ENCODE peak calls at places on chromosomes 11 and 22, in six cellular contexts. One of them, this sample, is unnamed.

GRCh38 chr11:64250875-64251721 is at the start of gene PLCB3:
- DNase-seq in NCI-H1092: no peak
- DNase-seq in H54: no peak
- DNase-seq in NCI-H1436: peak
- DNase-seq in astrocyte of the spinal cord: no peak
- DNase-seq in heart left ventricle: peak
- DNase-seq in this sample: no peak

GRCh38 chr11:118056806-118057205 is 20.1 kb upstream of the TMPRSS4 start:
- DNase-seq in H54: no peak
- DNase-seq in NCI-H1092: no peak
- DNase-seq in heart left ventricle: no peak
- DNase-seq in NCI-H1436: no peak
- DNase-seq in astrocyte of the spinal cord: no peak
- DNase-seq in this sample: no peak

GRCh38 chr11:5698281-5698680 is 8.7 kb downstream of the TRIM22 start:
- DNase-seq in NCI-H1436: no peak
- DNase-seq in H54: no peak
- DNase-seq in heart left ventricle: no peak
- DNase-seq in astrocyte of the spinal cord: no peak
- DNase-seq in NCI-H1092: no peak
- DNase-seq in this sample: no peak

GRCh38 chr11:57674251-57674650 is 6.3 kb downstream of the ZDHHC5 start:
- DNase-seq in NCI-H1092: no peak
- DNase-seq in heart left ventricle: no peak
- DNase-seq in H54: no peak
- DNase-seq in astrocyte of the spinal cord: no peak
- DNase-seq in NCI-H1436: no peak
- DNase-seq in this sample: peak

GRCh38 chr22:24208012-24208749 is 26.9 kb downstream of the SUSD2 start:
- DNase-seq in NCI-H1436: no peak
- DNase-seq in NCI-H1092: no peak
- DNase-seq in astrocyte of the spinal cord: peak
- DNase-seq in H54: peak
- DNase-seq in heart left ventricle: no peak
- DNase-seq in this sample: peak

GRCh38 chr22:36478966-36479365 is 2.5 kb downstream of the TXN2 start:
- DNase-seq in NCI-H1436: no peak
- DNase-seq in heart left ventricle: no peak
- DNase-seq in H54: no peak
- DNase-seq in NCI-H1092: no peak
- DNase-seq in astrocyte of the spinal cord: no peak
- DNase-seq in this sample: no peak

GRCh38 chr11:16080688-16081388 is 275.5 kb downstream of the SOX6 start:
- DNase-seq in astrocyte of the spinal cord: no peak
- DNase-seq in H54: no peak
- DNase-seq in NCI-H1436: no peak
- DNase-seq in heart left ventricle: no peak
- DNase-seq in NCI-H1092: no peak
- DNase-seq in this sample: no peak

GRCh38 chr11:118522571-118523072 is 4.7 kb upstream of the TTC36 start:
- DNase-seq in heart left ventricle: no peak
- DNase-seq in astrocyte of the spinal cord: peak
- DNase-seq in NCI-H1436: no peak
- DNase-seq in NCI-H1092: no peak
- DNase-seq in H54: no peak
- DNase-seq in this sample: no peak

GRCh38 chr22:28909375-28909774 is 26.0 kb downstream of the ZNRF3 start:
- DNase-seq in astrocyte of the spinal cord: no peak
- DNase-seq in NCI-H1436: no peak
- DNase-seq in heart left ventricle: no peak
- DNase-seq in NCI-H1092: no peak
- DNase-seq in H54: no peak
- DNase-seq in this sample: no peak

GRCh38 chr11:32785262-32785661 is 9.2 kb downstream of the CCDC73 start:
- DNase-seq in heart left ventricle: no peak
- DNase-seq in H54: no peak
- DNase-seq in NCI-H1436: no peak
- DNase-seq in NCI-H1092: no peak
- DNase-seq in astrocyte of the spinal cord: no peak
- DNase-seq in this sample: no peak

GRCh38 chr22:21623402-21623970 is 6.3 kb downstream of the YDJC start:
- DNase-seq in astrocyte of the spinal cord: no peak
- DNase-seq in heart left ventricle: no peak
- DNase-seq in NCI-H1092: peak
- DNase-seq in NCI-H1436: no peak
- DNase-seq in H54: no peak
- DNase-seq in this sample: no peak

GRCh38 chr11:46930089-46930488 is 6.5 kb upstream of the CSTPP1 start:
- DNase-seq in NCI-H1436: no peak
- DNase-seq in H54: no peak
- DNase-seq in NCI-H1092: no peak
- DNase-seq in astrocyte of the spinal cord: peak
- DNase-seq in heart left ventricle: no peak
- DNase-seq in this sample: peak

GRCh38 chr11:67640021-67640757 is 626 bp upstream of the TBX10 start:
- DNase-seq in astrocyte of the spinal cord: peak
- DNase-seq in NCI-H1092: no peak
- DNase-seq in H54: no peak
- DNase-seq in heart left ventricle: peak
- DNase-seq in NCI-H1436: no peak
- DNase-seq in this sample: no peak

GRCh38 chr11:64321533-64321932 is 3.6 kb downstream of the PRDX5 start:
- DNase-seq in H54: no peak
- DNase-seq in astrocyte of the spinal cord: peak
- DNase-seq in NCI-H1092: no peak
- DNase-seq in NCI-H1436: no peak
- DNase-seq in heart left ventricle: no peak
- DNase-seq in this sample: no peak

GRCh38 chr22:19843857-19844422 is 10.7 kb downstream of the GNB1L start:
- DNase-seq in NCI-H1436: no peak
- DNase-seq in heart left ventricle: no peak
- DNase-seq in NCI-H1092: no peak
- DNase-seq in astrocyte of the spinal cord: no peak
- DNase-seq in H54: no peak
- DNase-seq in this sample: no peak

GRCh38 chr11:80899381-80899780 is 1458.6 kb upstream of the TENM4 start:
- DNase-seq in H54: no peak
- DNase-seq in NCI-H1436: no peak
- DNase-seq in NCI-H1092: no peak
- DNase-seq in heart left ventricle: no peak
- DNase-seq in astrocyte of the spinal cord: no peak
- DNase-seq in this sample: no peak

GRCh38 chr11:13119361-13119760 is 110.2 kb downstream of the RASSF10 start:
- DNase-seq in heart left ventricle: no peak
- DNase-seq in astrocyte of the spinal cord: no peak
- DNase-seq in H54: no peak
- DNase-seq in NCI-H1436: no peak
- DNase-seq in NCI-H1092: no peak
- DNase-seq in this sample: no peak

GRCh38 chr11:109641549-109641948 is 219.6 kb downstream of the C11orf87 start:
- DNase-seq in heart left ventricle: no peak
- DNase-seq in H54: no peak
- DNase-seq in NCI-H1092: no peak
- DNase-seq in NCI-H1436: no peak
- DNase-seq in astrocyte of the spinal cord: peak
- DNase-seq in this sample: no peak

GRCh38 chr11:108973402-108974119 is 308.7 kb downstream of the DDX10 start:
- DNase-seq in H54: peak
- DNase-seq in NCI-H1092: no peak
- DNase-seq in astrocyte of the spinal cord: peak
- DNase-seq in NCI-H1436: no peak
- DNase-seq in heart left ventricle: no peak
- DNase-seq in this sample: peak

GRCh38 chr22:47367993-47368945 is 605.8 kb downstream of the TBC1D22A start:
- DNase-seq in H54: no peak
- DNase-seq in NCI-H1092: no peak
- DNase-seq in NCI-H1436: no peak
- DNase-seq in heart left ventricle: no peak
- DNase-seq in astrocyte of the spinal cord: no peak
- DNase-seq in this sample: no peak

GRCh38 chr11:69510471-69511357 is 29.3 kb downstream of the LINC01488 start:
- DNase-seq in NCI-H1092: no peak
- DNase-seq in astrocyte of the spinal cord: peak
- DNase-seq in H54: no peak
- DNase-seq in NCI-H1436: no peak
- DNase-seq in heart left ventricle: no peak
- DNase-seq in this sample: no peak

GRCh38 chr11:73469401-73469800 is 93.2 kb downstream of the RELT start:
- DNase-seq in NCI-H1092: no peak
- DNase-seq in heart left ventricle: no peak
- DNase-seq in NCI-H1436: no peak
- DNase-seq in H54: no peak
- DNase-seq in astrocyte of the spinal cord: no peak
- DNase-seq in this sample: no peak

GRCh38 chr11:11722246-11722645 is 100.4 kb upstream of the GALNT18 start:
- DNase-seq in NCI-H1436: no peak
- DNase-seq in H54: no peak
- DNase-seq in astrocyte of the spinal cord: no peak
- DNase-seq in NCI-H1092: no peak
- DNase-seq in heart left ventricle: no peak
- DNase-seq in this sample: no peak

GRCh38 chr11:9529333-9529648 is 44.2 kb upstream of the WEE1 start:
- DNase-seq in NCI-H1092: no peak
- DNase-seq in NCI-H1436: no peak
- DNase-seq in astrocyte of the spinal cord: no peak
- DNase-seq in heart left ventricle: no peak
- DNase-seq in H54: no peak
- DNase-seq in this sample: no peak

GRCh38 chr11:94557992-94558391 is 9.2 kb upstream of the PIWIL4 start:
- DNase-seq in astrocyte of the spinal cord: peak
- DNase-seq in H54: no peak
- DNase-seq in NCI-H1092: no peak
- DNase-seq in heart left ventricle: no peak
- DNase-seq in NCI-H1436: no peak
- DNase-seq in this sample: no peak

GRCh38 chr22:49301398-49302149 is 526.1 kb downstream of the BRD1 start:
- DNase-seq in H54: no peak
- DNase-seq in astrocyte of the spinal cord: no peak
- DNase-seq in heart left ventricle: peak
- DNase-seq in NCI-H1092: no peak
- DNase-seq in NCI-H1436: no peak
- DNase-seq in this sample: no peak

GRCh38 chr11:35714882-35715612 is 52.5 kb downstream of the TRIM44 start:
- DNase-seq in heart left ventricle: no peak
- DNase-seq in NCI-H1092: no peak
- DNase-seq in astrocyte of the spinal cord: peak
- DNase-seq in H54: peak
- DNase-seq in NCI-H1436: no peak
- DNase-seq in this sample: peak

GRCh38 chr11:68441466-68442230 is 18.9 kb upstream of the PPP6R3 start:
- DNase-seq in NCI-H1436: peak
- DNase-seq in NCI-H1092: no peak
- DNase-seq in H54: no peak
- DNase-seq in astrocyte of the spinal cord: peak
- DNase-seq in heart left ventricle: no peak
- DNase-seq in this sample: peak